ENCODE peak calls at places on chromosomes 5 and 9, in four cellular contexts. X, S, G and R are unnamed samples.
A peak's percentile ranks its signal among the peaks of the same experiment; 100 is the strongest.

GRCh38 chr5:142108432-142109355 is at the start of gene NDFIP1:
- DNase-seq in X (peak; percentile 83), S (peak; percentile 72), G (peak; percentile 76), R (peak; percentile 48)

GRCh38 chr5:64693636-64694035 is 3.3 kb downstream of the SHISAL2B start:
- DNase-seq in X (no peak), S (no peak), G (no peak), R (no peak)

GRCh38 chr9:33448159-33448511 is 742 bp upstream of the AQP3 start:
- DNase-seq in X (no peak), S (no peak), G (no peak), R (no peak)

GRCh38 chr5:16983022-16983639 is 47.0 kb upstream of the MYO10 start:
- DNase-seq in X (no peak), S (no peak), G (no peak), R (no peak)

GRCh38 chr5:5014836-5015235 is 125.3 kb upstream of the ADAMTS16 start:
- DNase-seq in X (no peak), S (no peak), G (no peak), R (no peak)

GRCh38 chr5:98891591-98891990 is 37.2 kb downstream of the CHD1 start:
- DNase-seq in X (no peak), S (no peak), G (no peak), R (no peak)

GRCh38 chr9:79026311-79026710 is 545.5 kb upstream of the TLE4 start:
- DNase-seq in X (no peak), S (no peak), G (no peak), R (no peak)

GRCh38 chr9:2414465-2414864 is 207.1 kb upstream of the VLDLR start:
- DNase-seq in X (no peak), S (no peak), G (no peak), R (no peak)

GRCh38 chr5:39578887-39579497 is 154.2 kb upstream of the DAB2 start:
- DNase-seq in X (no peak), S (no peak), G (no peak), R (no peak)

GRCh38 chr5:96880402-96881164 is 4.3 kb downstream of the ERAP2 start:
- DNase-seq in X (no peak), S (no peak), G (no peak), R (no peak)

GRCh38 chr5:1479581-1480188 is 34.4 kb upstream of the SLC6A3 start:
- DNase-seq in X (peak; percentile 14), S (no peak), G (no peak), R (no peak)

GRCh38 chr5:154309361-154309725 is 118.8 kb downstream of the GALNT10 start:
- DNase-seq in X (no peak), S (no peak), G (no peak), R (no peak)

GRCh38 chr5:138884554-138884953 is 9.4 kb upstream of the LRRTM2 start:
- DNase-seq in X (no peak), S (no peak), G (no peak), R (no peak)

GRCh38 chr5:149240354-149240998 is 31.2 kb upstream of the AFAP1L1 start:
- DNase-seq in X (no peak), S (no peak), G (no peak), R (no peak)

GRCh38 chr9:26326473-26327044 is 566.0 kb downstream of the CAAP1 start:
- DNase-seq in X (no peak), S (no peak), G (peak; percentile 9), R (no peak)

GRCh38 chr9:113373676-113374392 is 3.0 kb downstream of the HDHD3 start:
- DNase-seq in X (no peak), S (no peak), G (no peak), R (no peak)

GRCh38 chr5:67235399-67236110 is 39.0 kb upstream of the CD180 start:
- DNase-seq in X (no peak), S (no peak), G (no peak), R (no peak)

GRCh38 chr9:97510797-97511761 is 9.6 kb downstream of the TMOD1 start:
- DNase-seq in X (no peak), S (no peak), G (peak; percentile 10), R (no peak)

GRCh38 chr5:67989457-67989856 is 226.1 kb upstream of the PIK3R1 start:
- DNase-seq in X (no peak), S (no peak), G (no peak), R (no peak)

GRCh38 chr9:131543141-131543540 is 2.2 kb upstream of the PRRT1B start:
- DNase-seq in X (no peak), S (no peak), G (no peak), R (no peak)

GRCh38 chr5:6856658-6857057 is 143.4 kb downstream of the TENT4A start:
- DNase-seq in X (no peak), S (no peak), G (no peak), R (no peak)

GRCh38 chr9:135145312-135145711 is 57.8 kb downstream of the OLFM1 start:
- DNase-seq in X (no peak), S (no peak), G (no peak), R (no peak)

GRCh38 chr9:7983361-7983974 is 183.9 kb upstream of the DMAC1 start:
- DNase-seq in X (no peak), S (no peak), G (no peak), R (no peak)

GRCh38 chr9:89920131-89920530 is 315.3 kb downstream of the GADD45G start:
- DNase-seq in X (no peak), S (no peak), G (no peak), R (no peak)

GRCh38 chr5:135207866-135208265 is 173.8 kb upstream of the PITX1 start:
- DNase-seq in X (no peak), S (no peak), G (no peak), R (no peak)

GRCh38 chr9:136721339-136722092 is 9.1 kb downstream of the DIPK1B start:
- DNase-seq in X (no peak), S (no peak), G (no peak), R (no peak)

GRCh38 chr9:15834541-15834940 is 281.7 kb downstream of the CCDC171 start:
- DNase-seq in X (no peak), S (no peak), G (no peak), R (no peak)

GRCh38 chr9:113650207-113651131 is 186.9 kb downstream of the RGS3 start:
- DNase-seq in X (no peak), S (no peak), G (no peak), R (no peak)

GRCh38 chr5:137935190-137935589 is 45.9 kb downstream of the PKD2L2 start:
- DNase-seq in X (no peak), S (no peak), G (no peak), R (no peak)

GRCh38 chr5:52743970-52744369 is 43.7 kb upstream of the ITGA1 start:
- DNase-seq in X (no peak), S (no peak), G (no peak), R (no peak)

GRCh38 chr9:127796225-127796813 is 6.4 kb upstream of the FPGS start:
- DNase-seq in X (no peak), S (no peak), G (peak; percentile 49), R (no peak)

GRCh38 chr5:157516626-157517325 is 56.8 kb downstream of the NIPAL4 start:
- DNase-seq in X (no peak), S (no peak), G (no peak), R (no peak)

GRCh38 chr9:81132318-81132717 is 557.0 kb downstream of the TLE1 start:
- DNase-seq in X (no peak), S (no peak), G (no peak), R (no peak)

GRCh38 chr5:1067141-1068121 is 44.4 kb downstream of the SLC12A7 start:
- DNase-seq in X (no peak), S (no peak), G (no peak), R (no peak)

GRCh38 chr5:162948677-162949076 is 488.7 kb upstream of the CCNG1 start:
- DNase-seq in X (no peak), S (no peak), G (no peak), R (no peak)